ENCODE peak calls at places on chromosomes 13 and 19, in ten cellular contexts. One of them, this sample, is unnamed.

GRCh38 chr13:74839656-74840055 is 642.3 kb downstream of the TBC1D4 start:
- DNase-seq in activated CD4-positive, alpha-beta T cell treated with anti-CD3 and anti-CD28 coated beads, Interleukin-2, amount 50 U/mL, for 1 hour: no peak
- DNase-seq in iris pigment epithelial cell: peak
- DNase-seq in CD4-positive, alpha-beta T cell: no peak
- DNase-seq in tibial nerve: no peak
- DNase-seq in left cardiac atrium: no peak
- DNase-seq in NCI-H748 treated with DMSO at 0.1 percent for 48 hours: no peak
- DNase-seq in posterior cingulate gyrus: no peak
- DNase-seq in HS-5: peak
- DNase-seq in foreskin fibroblast: peak
- DNase-seq in this sample: no peak

GRCh38 chr13:99361197-99361596 is 54.0 kb upstream of the GPR183 start:
- DNase-seq in foreskin fibroblast: no peak
- DNase-seq in NCI-H748 treated with DMSO at 0.1 percent for 48 hours: no peak
- DNase-seq in activated CD4-positive, alpha-beta T cell treated with anti-CD3 and anti-CD28 coated beads, Interleukin-2, amount 50 U/mL, for 1 hour: no peak
- DNase-seq in CD4-positive, alpha-beta T cell: no peak
- DNase-seq in HS-5: no peak
- DNase-seq in iris pigment epithelial cell: peak
- DNase-seq in left cardiac atrium: no peak
- DNase-seq in tibial nerve: no peak
- DNase-seq in posterior cingulate gyrus: no peak
- DNase-seq in this sample: no peak

GRCh38 chr19:55156202-55157063 is 1.1 kb downstream of the TNNI3 start:
- DNase-seq in HS-5: no peak
- DNase-seq in CD4-positive, alpha-beta T cell: peak
- DNase-seq in activated CD4-positive, alpha-beta T cell treated with anti-CD3 and anti-CD28 coated beads, Interleukin-2, amount 50 U/mL, for 1 hour: peak
- DNase-seq in tibial nerve: no peak
- DNase-seq in foreskin fibroblast: peak
- DNase-seq in NCI-H748 treated with DMSO at 0.1 percent for 48 hours: peak
- DNase-seq in posterior cingulate gyrus: no peak
- DNase-seq in iris pigment epithelial cell: peak
- DNase-seq in left cardiac atrium: peak
- DNase-seq in this sample: peak

GRCh38 chr19:1154731-1155351 is 19.2 kb downstream of the SBNO2 start:
- DNase-seq in foreskin fibroblast: peak
- DNase-seq in left cardiac atrium: peak
- DNase-seq in activated CD4-positive, alpha-beta T cell treated with anti-CD3 and anti-CD28 coated beads, Interleukin-2, amount 50 U/mL, for 1 hour: no peak
- DNase-seq in NCI-H748 treated with DMSO at 0.1 percent for 48 hours: no peak
- DNase-seq in tibial nerve: peak
- DNase-seq in iris pigment epithelial cell: peak
- DNase-seq in posterior cingulate gyrus: no peak
- DNase-seq in HS-5: no peak
- DNase-seq in CD4-positive, alpha-beta T cell: no peak
- DNase-seq in this sample: peak

GRCh38 chr19:3178973-3179738 is 587 bp downstream of the S1PR4 start:
- DNase-seq in CD4-positive, alpha-beta T cell: no peak
- DNase-seq in tibial nerve: no peak
- DNase-seq in NCI-H748 treated with DMSO at 0.1 percent for 48 hours: no peak
- DNase-seq in posterior cingulate gyrus: no peak
- DNase-seq in left cardiac atrium: no peak
- DNase-seq in iris pigment epithelial cell: no peak
- DNase-seq in foreskin fibroblast: no peak
- DNase-seq in activated CD4-positive, alpha-beta T cell treated with anti-CD3 and anti-CD28 coated beads, Interleukin-2, amount 50 U/mL, for 1 hour: peak
- DNase-seq in HS-5: no peak
- DNase-seq in this sample: no peak

GRCh38 chr19:2424686-2425621 is 2.4 kb downstream of the TIMM13 start:
- DNase-seq in HS-5: no peak
- DNase-seq in CD4-positive, alpha-beta T cell: no peak
- DNase-seq in posterior cingulate gyrus: peak
- DNase-seq in tibial nerve: no peak
- DNase-seq in left cardiac atrium: peak
- DNase-seq in iris pigment epithelial cell: peak
- DNase-seq in NCI-H748 treated with DMSO at 0.1 percent for 48 hours: no peak
- DNase-seq in activated CD4-positive, alpha-beta T cell treated with anti-CD3 and anti-CD28 coated beads, Interleukin-2, amount 50 U/mL, for 1 hour: no peak
- DNase-seq in foreskin fibroblast: peak
- DNase-seq in this sample: peak

GRCh38 chr19:14733574-14733973 is 43.7 kb downstream of the ZNF333 start:
- DNase-seq in iris pigment epithelial cell: no peak
- DNase-seq in posterior cingulate gyrus: no peak
- DNase-seq in left cardiac atrium: no peak
- DNase-seq in CD4-positive, alpha-beta T cell: no peak
- DNase-seq in tibial nerve: no peak
- DNase-seq in HS-5: no peak
- DNase-seq in NCI-H748 treated with DMSO at 0.1 percent for 48 hours: no peak
- DNase-seq in foreskin fibroblast: no peak
- DNase-seq in activated CD4-positive, alpha-beta T cell treated with anti-CD3 and anti-CD28 coated beads, Interleukin-2, amount 50 U/mL, for 1 hour: no peak
- DNase-seq in this sample: no peak

GRCh38 chr19:49453757-49454248 is 778 bp downstream of the ALDH16A1 start:
- DNase-seq in activated CD4-positive, alpha-beta T cell treated with anti-CD3 and anti-CD28 coated beads, Interleukin-2, amount 50 U/mL, for 1 hour: no peak
- DNase-seq in NCI-H748 treated with DMSO at 0.1 percent for 48 hours: no peak
- DNase-seq in foreskin fibroblast: no peak
- DNase-seq in iris pigment epithelial cell: no peak
- DNase-seq in left cardiac atrium: no peak
- DNase-seq in HS-5: no peak
- DNase-seq in CD4-positive, alpha-beta T cell: no peak
- DNase-seq in posterior cingulate gyrus: no peak
- DNase-seq in tibial nerve: no peak
- DNase-seq in this sample: no peak

GRCh38 chr19:35088514-35088913 is 27.1 kb upstream of the FXYD3 start:
- DNase-seq in left cardiac atrium: no peak
- DNase-seq in posterior cingulate gyrus: no peak
- DNase-seq in CD4-positive, alpha-beta T cell: no peak
- DNase-seq in iris pigment epithelial cell: peak
- DNase-seq in activated CD4-positive, alpha-beta T cell treated with anti-CD3 and anti-CD28 coated beads, Interleukin-2, amount 50 U/mL, for 1 hour: no peak
- DNase-seq in HS-5: peak
- DNase-seq in tibial nerve: no peak
- DNase-seq in foreskin fibroblast: peak
- DNase-seq in NCI-H748 treated with DMSO at 0.1 percent for 48 hours: no peak
- DNase-seq in this sample: peak

GRCh38 chr19:56841194-56841546 is 644 bp upstream of the PEG3 start:
- DNase-seq in tibial nerve: no peak
- DNase-seq in posterior cingulate gyrus: peak
- DNase-seq in foreskin fibroblast: no peak
- DNase-seq in NCI-H748 treated with DMSO at 0.1 percent for 48 hours: no peak
- DNase-seq in left cardiac atrium: no peak
- DNase-seq in HS-5: no peak
- DNase-seq in activated CD4-positive, alpha-beta T cell treated with anti-CD3 and anti-CD28 coated beads, Interleukin-2, amount 50 U/mL, for 1 hour: no peak
- DNase-seq in iris pigment epithelial cell: no peak
- DNase-seq in CD4-positive, alpha-beta T cell: no peak
- DNase-seq in this sample: no peak

This sample was measured in mesenchymal stem cell.